ENCODE peak calls at places on chromosomes 13 and 19, in four cellular contexts. N, Y, L and H are unnamed samples.

GRCh38 chr19:21699197-21699596 is 68.2 kb downstream of the ZNF100 start:
- DNase-seq in N (no peak), Y (no peak), L (no peak), H (no peak)

GRCh38 chr19:40687525-40688016 is 2.9 kb downstream of the NUMBL start:
- DNase-seq in N (no peak), Y (peak; percentile 37), L (peak; percentile 96), H (no peak)

GRCh38 chr13:94854688-94855087 is 142.3 kb upstream of the SOX21 start:
- DNase-seq in N (no peak), Y (no peak), L (no peak), H (no peak)

GRCh38 chr13:39886336-39886735 is 230.9 kb downstream of the COG6 start:
- DNase-seq in N (no peak), Y (no peak), L (no peak), H (no peak)

GRCh38 chr19:42270346-42271044 is 1.4 kb downstream of the CIC start:
- DNase-seq in N (no peak), Y (peak; percentile 84), L (no peak), H (peak; percentile 89)

GRCh38 chr13:80132741-80133601 is 208.0 kb downstream of the SPRY2 start:
- DNase-seq in N (peak; percentile 55), Y (no peak), L (no peak), H (no peak)

GRCh38 chr19:55694241-55694655 is 19.2 kb downstream of the EPN1 start:
- DNase-seq in N (no peak), Y (no peak), L (no peak), H (no peak)

GRCh38 chr13:43132911-43133310 is 109.5 kb downstream of the DNAJC15 start:
- DNase-seq in N (no peak), Y (no peak), L (no peak), H (no peak)

GRCh38 chr19:1933245-1933644 is 7.7 kb upstream of the CSNK1G2 start:
- DNase-seq in N (no peak), Y (no peak), L (no peak), H (no peak)

GRCh38 chr13:80379245-80379644 is 38.3 kb upstream of the SPRY2 start:
- DNase-seq in N (no peak), Y (no peak), L (no peak), H (no peak)

GRCh38 chr19:39430675-39431593 is 4.8 kb downstream of the RPS16 start:
- DNase-seq in N (no peak), Y (peak; percentile 86), L (no peak), H (no peak)

GRCh38 chr19:16824658-16825311 is 4.4 kb upstream of the SIN3B start:
- DNase-seq in N (no peak), Y (no peak), L (no peak), H (no peak)

GRCh38 chr13:28047784-28048388 is 52.5 kb downstream of the FLT3 start:
- DNase-seq in N (no peak), Y (peak; percentile 93), L (no peak), H (no peak)

GRCh38 chr13:111911754-111912452 is 155.0 kb upstream of the SOX1 start:
- DNase-seq in N (no peak), Y (no peak), L (peak; percentile 83), H (no peak)

GRCh38 chr13:38135590-38135989 is 214.1 kb upstream of the UFM1 start:
- DNase-seq in N (no peak), Y (no peak), L (no peak), H (no peak)

DNA sequence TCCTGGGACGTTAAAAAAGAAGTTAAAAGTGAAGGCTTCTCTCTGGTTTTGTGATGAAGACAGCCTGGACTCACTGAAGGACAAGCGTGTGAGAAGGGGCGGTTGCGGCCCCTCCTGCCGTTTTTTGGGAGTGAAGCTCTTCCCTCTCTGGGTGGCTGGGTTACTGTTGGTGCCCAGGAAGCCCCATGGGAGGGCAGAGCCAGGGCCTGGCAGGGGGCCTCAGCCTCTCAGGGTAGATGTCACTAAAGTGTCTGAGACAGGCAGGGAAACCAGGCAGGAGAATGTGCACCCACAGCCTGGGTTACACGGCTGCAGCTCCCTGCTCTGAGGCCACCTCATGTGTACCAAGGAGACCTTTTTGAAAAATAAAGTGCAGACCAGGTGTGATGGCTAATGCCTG is 1.5 kb upstream of the WDR88 start:
- DNase-seq in N (no peak), Y (no peak), L (no peak), H (no peak)
- TF ChIP-seq CTCF in N (no peak), Y (no peak), L (no peak), H (no peak)

DNA sequence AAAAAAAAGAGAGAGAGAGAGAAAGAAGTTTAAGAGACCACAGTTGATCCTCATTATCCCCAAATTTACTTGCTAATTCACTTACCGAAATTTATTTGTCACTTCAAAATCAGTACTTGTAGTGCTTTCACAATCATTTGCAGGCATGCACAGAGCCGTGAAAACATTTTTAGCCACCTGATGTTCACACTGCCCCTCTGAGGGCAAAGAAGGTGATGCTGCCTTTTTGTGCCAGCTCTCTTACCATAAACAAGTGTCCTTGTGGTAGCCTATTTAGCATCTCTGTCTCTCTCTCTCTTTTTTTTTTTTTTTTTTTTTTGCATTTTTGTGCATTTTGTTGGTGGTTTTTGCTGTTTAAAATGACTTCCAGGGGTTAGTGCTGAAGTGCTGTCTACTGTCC is 24.0 kb upstream of the CASP14 start:
- DNase-seq in N (no peak), Y (peak; percentile 13), L (no peak), H (no peak)
- TF ChIP-seq CTCF in N (no peak), Y (peak; percentile 34), L (no peak), H (peak; percentile 28)

GRCh38 chr19:48954595-48955307 is at the start of gene BAX:
- DNase-seq in N (peak; percentile 98), Y (peak; percentile 99), L (peak; percentile 99), H (peak; percentile 96)
- TF ChIP-seq CTCF in N (no peak), Y (no peak), L (no peak), H (no peak)

DNA sequence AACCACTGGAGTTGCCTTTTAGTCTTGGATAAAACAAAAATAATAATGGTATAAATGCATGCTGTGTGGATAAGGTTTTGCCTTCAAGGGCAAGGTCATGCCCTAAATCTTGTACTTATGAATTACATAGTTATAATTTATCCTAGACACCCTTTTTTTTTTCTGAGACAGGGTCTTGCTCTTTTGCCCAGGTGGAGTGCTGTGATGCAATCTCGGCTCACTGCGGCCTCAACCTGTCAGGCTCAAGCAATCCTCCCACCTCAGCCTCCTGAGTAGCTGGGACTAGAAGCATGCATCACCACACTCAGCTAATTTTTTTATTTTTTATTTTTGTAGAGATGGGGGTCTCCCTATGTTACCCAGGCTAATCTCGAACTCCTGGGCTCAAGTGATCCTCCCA is 7.7 kb upstream of the DACT3 start:
- DNase-seq in N (no peak), Y (no peak), L (no peak), H (no peak)
- TF ChIP-seq CTCF in N (no peak), Y (no peak), L (no peak), H (no peak)

GRCh38 chr19:6357174-6357573 is 4.2 kb upstream of the CLPP start:
- DNase-seq in N (no peak), Y (no peak), L (no peak), H (no peak)

GRCh38 chr19:6350688-6351087 is 10.6 kb upstream of the CLPP start:
- DNase-seq in N (no peak), Y (no peak), L (no peak), H (no peak)

GRCh38 chr19:6352381-6353165 is 8.8 kb upstream of the CLPP start:
- DNase-seq in N (no peak), Y (no peak), L (no peak), H (no peak)

GRCh38 chr19:6357995-6358394 is 3.3 kb upstream of the CLPP start:
- DNase-seq in N (no peak), Y (no peak), L (no peak), H (no peak)

GRCh38 chr19:6354098-6354674 is 7.1 kb upstream of the CLPP start:
- DNase-seq in N (no peak), Y (no peak), L (no peak), H (no peak)
- TF ChIP-seq CTCF in N (no peak), Y (no peak), L (no peak), H (peak; percentile 54)

GRCh38 chr13:46679369-46680180 is 117.4 kb downstream of the ESD start:
- DNase-seq in N (no peak), Y (peak; percentile 87), L (no peak), H (no peak)
- TF ChIP-seq CTCF in N (no peak), Y (peak; percentile 14), L (no peak), H (no peak)

GRCh38 chr19:56838680-56838929 is 1.9 kb downstream of the PEG3 start:
- DNase-seq in N (no peak), Y (no peak), L (no peak), H (no peak)

GRCh38 chr19:56836059-56836458 is 4.5 kb downstream of the PEG3 start:
- DNase-seq in N (no peak), Y (no peak), L (no peak), H (no peak)

GRCh38 chr19:56837892-56838679 is 2.4 kb downstream of the PEG3 start:
- DNase-seq in N (no peak), Y (no peak), L (no peak), H (no peak)

GRCh38 chr19:56837004-56837403 is 3.5 kb downstream of the PEG3 start:
- DNase-seq in N (no peak), Y (no peak), L (no peak), H (no peak)

DNA sequence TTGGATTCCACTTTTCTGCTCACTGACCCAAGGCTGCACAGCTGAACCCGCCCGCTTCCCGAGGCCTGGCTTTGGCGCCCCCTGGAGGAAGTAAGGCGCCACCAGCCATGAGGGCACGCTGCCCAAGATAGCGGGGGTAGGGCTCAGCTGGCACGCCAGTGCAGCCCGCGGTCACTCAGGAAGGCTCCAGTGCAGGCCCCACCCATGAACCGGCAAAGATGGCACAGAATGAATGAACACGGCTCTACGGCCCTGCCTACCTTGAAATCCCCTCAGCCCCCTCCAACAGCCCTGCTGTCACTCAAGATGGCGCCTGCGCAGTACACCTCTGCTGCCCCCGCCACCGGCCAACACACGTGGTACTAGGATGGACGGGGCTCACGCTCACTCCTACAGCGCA is 3.0 kb downstream of the PEG3 start:
- DNase-seq in N (no peak), Y (no peak), L (no peak), H (no peak)
- TF ChIP-seq CTCF in N (no peak), Y (no peak), L (peak; percentile 56), H (no peak)